ENCODE peak calls at places on chromosome 2, in four cellular contexts. T is IMR-90, G is right lobe of liver, K is cardiac fibroblast. O is an unnamed sample.

GRCh38 chr2:114784890-114785583 is 342.6 kb downstream of the DPP10 start:
- DNase-seq in T (no peak), G (no peak), K (no peak), O (no peak)

GRCh38 chr2:9547272-9547991 is 8.2 kb downstream of the ADAM17 start:
- DNase-seq in T (peak; percentile 45), G (no peak), K (peak; percentile 65), O (peak; percentile 63)

GRCh38 chr2:55743583-55743982 is 49.9 kb upstream of the PNPT1 start:
- DNase-seq in T (peak; percentile 86), G (no peak), K (peak; percentile 89), O (peak; percentile 14)

GRCh38 chr2:73232471-73233153 is 427 bp downstream of the PRADC1 start:
- DNase-seq in T (no peak), G (no peak), K (peak; percentile 10), O (no peak)

GRCh38 chr2:62727876-62728566 is 22.5 kb downstream of the EHBP1 start:
- DNase-seq in T (no peak), G (no peak), K (no peak), O (no peak)

GRCh38 chr2:140586379-140586778 is 1544.4 kb downstream of the LRP1B start:
- DNase-seq in T (peak; percentile 30), G (peak; percentile 31), K (peak; percentile 10), O (no peak)

GRCh38 chr2:48209214-48209885 is 303.1 kb upstream of the FBXO11 start:
- DNase-seq in T (peak; percentile 52), G (no peak), K (peak; percentile 81), O (peak; percentile 71)

GRCh38 chr2:173354073-173354600 is 535 bp upstream of the CDCA7 start:
- DNase-seq in T (no peak), G (no peak), K (peak; percentile 27), O (no peak)

GRCh38 chr2:221465776-221466175 is 106.3 kb downstream of the EPHA4 start:
- DNase-seq in T (peak; percentile 15), G (no peak), K (no peak), O (no peak)

GRCh38 chr2:240129731-240130392 is 6.2 kb downstream of the COPS9 start:
- DNase-seq in T (no peak), G (no peak), K (no peak), O (no peak)

GRCh38 chr2:207086136-207086535 is 79.6 kb downstream of the KLF7 start:
- DNase-seq in T (no peak), G (no peak), K (no peak), O (no peak)

GRCh38 chr2:20349457-20350034 is 1.1 kb downstream of the PUM2 start:
- DNase-seq in T (peak; percentile 27), G (no peak), K (no peak), O (no peak)

GRCh38 chr2:72147303-72147970 is at the start of gene CYP26B1:
- DNase-seq in T (no peak), G (peak; percentile 48), K (no peak), O (peak; percentile 25)

GRCh38 chr2:168350380-168350779 is 103.0 kb upstream of the STK39 start:
- DNase-seq in T (no peak), G (no peak), K (peak; percentile 18), O (no peak)

GRCh38 chr2:230711224-230711623 is 1.4 kb upstream of the CAB39 start:
- DNase-seq in T (no peak), G (no peak), K (no peak), O (no peak)

GRCh38 chr2:109453596-109453995 is 160.2 kb downstream of the SEPTIN10 start:
- DNase-seq in T (no peak), G (peak; percentile 90), K (no peak), O (no peak)

GRCh38 chr2:40556298-40556697 is 104.4 kb upstream of the SLC8A1 start:
- DNase-seq in T (peak; percentile 5), G (no peak), K (no peak), O (peak; percentile 48)

GRCh38 chr2:241744028-241744754 is 9.8 kb downstream of the D2HGDH start:
- DNase-seq in T (no peak), G (peak; percentile 52), K (no peak), O (no peak)

GRCh38 chr2:241743620-241744019 is 9.2 kb downstream of the D2HGDH start:
- DNase-seq in T (no peak), G (no peak), K (no peak), O (no peak)

GRCh38 chr2:241741016-241741415 is 6.6 kb downstream of the D2HGDH start:
- DNase-seq in T (no peak), G (no peak), K (peak; percentile 17), O (no peak)

GRCh38 chr2:241739651-241740050 is 5.2 kb downstream of the D2HGDH start:
- DNase-seq in T (peak; percentile 86), G (no peak), K (peak; percentile 62), O (peak; percentile 81)

DNA sequence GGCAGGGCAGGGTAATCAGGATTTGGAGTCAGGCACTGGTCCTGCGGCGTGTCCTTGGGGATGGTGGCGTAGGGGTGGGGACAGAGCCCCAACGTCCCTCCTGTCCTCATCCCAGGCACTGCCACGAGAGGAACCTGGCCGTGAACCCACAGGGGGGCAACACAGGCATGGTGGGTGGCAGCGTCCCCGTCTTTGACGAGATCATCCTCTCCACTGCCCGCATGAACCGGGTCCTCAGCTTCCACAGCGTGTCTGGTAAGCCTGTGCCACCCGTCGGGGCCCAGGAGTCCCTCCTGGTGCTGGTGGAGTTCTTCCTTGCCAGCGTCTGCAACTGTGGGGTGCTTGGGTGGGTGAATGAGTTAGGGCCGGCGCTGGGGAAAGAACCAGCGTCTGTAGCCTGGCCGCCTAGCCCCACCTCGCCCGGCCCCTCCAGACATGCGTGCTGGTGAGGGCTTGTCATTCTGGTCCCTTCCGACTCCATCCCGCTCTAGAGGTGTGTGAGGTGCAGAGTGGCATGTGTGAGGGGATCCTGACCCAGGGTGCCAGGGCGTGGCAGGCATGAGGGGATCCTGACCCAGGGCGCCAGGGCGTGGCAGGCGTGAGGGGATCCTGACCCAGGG is 8.0 kb downstream of the D2HGDH start:
- DNase-seq in T (no peak), G (no peak), K (no peak), O (no peak)
- H3K4me3 ChIP-seq in T (no peak overlapping the region), G (no peak overlapping the region), K (no peak overlapping the region), O (no peak overlapping the region)

DNA sequence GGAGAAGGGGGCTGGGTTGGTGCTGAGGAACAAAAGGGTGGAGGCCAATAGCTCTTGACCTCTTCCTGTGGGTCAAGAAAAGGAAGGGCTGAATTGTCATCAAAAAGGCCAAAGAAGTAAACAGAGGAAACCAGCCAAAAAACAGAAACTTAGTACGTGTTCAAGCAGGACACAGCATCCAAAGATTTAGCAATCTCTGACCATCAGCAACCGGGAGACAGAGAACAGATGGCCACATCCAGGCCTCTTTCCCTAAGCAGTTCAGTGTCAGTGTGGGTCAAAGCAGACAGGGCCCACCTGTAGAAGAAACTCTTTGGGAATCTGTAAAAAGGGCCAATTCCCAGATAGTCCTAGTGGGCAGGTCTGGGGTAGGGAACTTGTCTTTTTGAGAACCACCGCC is 2.8 kb downstream of the DNPEP start:
- DNase-seq in T (no peak), G (no peak), K (no peak), O (no peak)
- TF ChIP-seq CTCF in T (no peak), G (no peak), K (no peak), O (no peak)

GRCh38 chr2:162082036-162082435 is 8.0 kb upstream of the DPP4 start:
- DNase-seq in T (no peak), G (no peak), K (no peak), O (no peak)
- H3K4me3 ChIP-seq in T (no peak overlapping the region), G (no peak overlapping the region), K (no peak overlapping the region), O (no peak overlapping the region)

GRCh38 chr2:149441255-149441654 is 110.9 kb downstream of the LYPD6 start:
- DNase-seq in T (no peak), G (no peak), K (no peak), O (no peak)

GRCh38 chr2:149451417-149452165 is 121.2 kb downstream of the LYPD6 start:
- DNase-seq in T (no peak), G (no peak), K (no peak), O (no peak)

GRCh38 chr2:149449017-149449416 is 118.6 kb downstream of the LYPD6 start:
- DNase-seq in T (no peak), G (no peak), K (no peak), O (no peak)

GRCh38 chr2:149448315-149448714 is 117.9 kb downstream of the LYPD6 start:
- DNase-seq in T (no peak), G (no peak), K (no peak), O (no peak)

DNA sequence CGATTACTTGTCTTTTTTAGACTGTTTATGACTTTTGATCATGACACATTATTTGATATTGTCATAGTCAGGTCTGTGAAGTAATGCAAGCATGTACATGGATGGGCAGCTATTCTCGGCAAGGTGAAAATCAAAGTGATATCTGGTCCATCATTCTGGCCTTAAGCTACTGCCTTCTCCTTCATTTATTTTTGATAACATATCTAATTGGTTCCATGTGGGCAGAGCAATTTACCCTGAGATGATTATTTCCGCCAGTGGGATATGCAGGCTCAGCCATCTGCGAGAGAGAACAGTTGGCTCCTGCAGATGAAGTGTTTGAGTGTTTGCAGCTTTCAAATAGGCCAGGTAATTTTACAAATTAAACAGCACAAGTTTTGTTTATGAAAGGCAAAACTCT is 116.3 kb downstream of the LYPD6 start:
- DNase-seq in T (no peak), G (no peak), K (no peak), O (peak; percentile 15)
- TF ChIP-seq CTCF in T (no peak), G (no peak), K (no peak), O (no peak)

GRCh38 chr2:58460670-58461069 is 219.5 kb upstream of the FANCL start:
- DNase-seq in T (no peak), G (no peak), K (no peak), O (no peak)
- H3K4me3 ChIP-seq in T (no peak overlapping the region), G (no peak overlapping the region), K (no peak overlapping the region), O (no peak overlapping the region)

DNA sequence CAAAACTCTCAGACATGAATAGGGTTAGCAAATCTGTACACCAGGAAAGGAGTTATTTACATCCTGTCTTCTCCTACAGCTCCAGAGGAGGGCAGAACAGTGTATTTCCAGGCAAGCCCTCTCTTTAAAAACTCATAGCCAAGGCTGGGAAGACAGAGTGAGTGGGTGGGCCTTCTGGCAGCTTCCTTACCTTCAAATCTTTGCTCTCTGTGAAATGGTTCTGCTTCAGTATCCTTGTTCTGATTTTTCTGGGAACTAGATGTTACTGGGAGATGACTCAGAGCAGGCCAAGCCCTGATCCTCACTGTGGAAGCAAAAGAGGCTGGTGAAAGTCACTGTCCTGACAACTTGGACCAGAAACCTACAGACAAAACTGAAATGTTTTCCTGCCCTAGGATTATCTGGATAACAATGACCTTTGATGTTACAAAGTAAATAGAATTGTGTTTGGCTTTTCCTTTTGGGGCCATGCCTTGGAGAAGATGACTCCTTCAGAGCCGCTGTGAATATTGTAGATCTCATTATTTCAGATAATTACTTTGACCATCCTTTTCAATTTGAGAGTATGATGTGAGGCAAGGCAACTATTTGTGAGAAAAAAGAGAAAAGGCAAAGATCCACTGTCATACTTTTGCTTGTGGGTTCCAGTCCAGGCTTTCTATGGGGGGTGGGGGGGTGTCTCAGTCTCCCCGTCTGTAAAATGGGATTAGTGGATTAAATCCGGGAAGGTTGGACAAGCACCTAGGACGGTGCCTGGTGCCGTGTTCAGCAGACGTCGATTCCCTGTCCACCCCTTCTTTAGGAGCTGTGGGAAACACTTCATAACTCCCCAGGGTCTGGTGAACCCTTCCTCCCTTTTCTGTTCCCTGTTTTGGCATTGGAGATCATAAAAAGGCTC is 644 bp upstream of the QPCT start:
- DNase-seq in T (peak; percentile 73), G (no peak), K (peak; percentile 58), O (peak; percentile 71)
- TF ChIP-seq CTCF in T (peak; percentile 46), G (peak; percentile 5), K (peak; percentile 49), O (peak; percentile 52)

GRCh38 chr2:159140070-159140774 is 146.3 kb downstream of the WDSUB1 start:
- DNase-seq in T (peak; percentile 92), G (no peak), K (peak; percentile 88), O (peak; percentile 34)
- H3K4me3 ChIP-seq in T (no peak overlapping the region), G (no peak overlapping the region), K (no peak overlapping the region), O (no peak overlapping the region)